ENCODE peak calls at places on chromosomes 6 and 20, in ten cellular contexts. Y is effector memory CD4-positive, alpha-beta T cell; R is tibial nerve; L is cardiac muscle cell; F is neural progenitor cell; W is CD8-positive, alpha-beta T cell; D is lower lobe of right lung; P is breast epithelium; S is fibroblast of lung; C is CD4-positive, alpha-beta T cell. I is an unnamed sample.

GRCh38 chr6:168088161-168089106 is 9.4 kb upstream of the FRMD1 start:
- DNase-seq in R (peak; percentile 15), C (no peak), P (no peak), F (peak; percentile 85), S (peak; percentile 33), W (no peak), Y (no peak), D (peak; percentile 20), L (peak; percentile 81), I (no peak)

GRCh38 chr20:46206025-46206424 is 87.9 kb downstream of the CD40 start:
- DNase-seq in L (no peak), S (peak; percentile 23), C (no peak), D (peak; percentile 72), W (no peak), R (peak; percentile 48), Y (no peak), F (no peak), P (no peak), I (peak; percentile 79)

GRCh38 chr6:16318538-16318937 is 80.2 kb downstream of the GMPR start:
- DNase-seq in C (no peak), P (no peak), S (peak; percentile 78), Y (no peak), R (no peak), W (no peak), L (no peak), D (no peak), F (no peak), I (peak; percentile 17)

GRCh38 chr20:381581-382290 is 1.2 kb downstream of the TRIB3 start:
- DNase-seq in P (peak; percentile 83), S (peak; percentile 91), R (peak; percentile 32), Y (peak; percentile 62), D (peak; percentile 87), W (peak; percentile 55), L (peak; percentile 51), C (peak; percentile 67), F (peak; percentile 62), I (peak; percentile 77)

GRCh38 chr20:57047281-57048026 is 219.0 kb downstream of the BMP7 start:
- DNase-seq in R (no peak), P (peak; percentile 67), Y (no peak), D (no peak), W (no peak), F (no peak), S (no peak), C (no peak), L (no peak), I (peak; percentile 57)

GRCh38 chr20:40230486-40230885 is 458.6 kb downstream of the MAFB start:
- DNase-seq in F (no peak), Y (no peak), R (no peak), L (no peak), P (no peak), C (no peak), S (no peak), W (no peak), D (no peak), I (no peak)

GRCh38 chr6:18147616-18148015 is 7.3 kb downstream of the TPMT start:
- DNase-seq in D (no peak), L (no peak), R (no peak), F (no peak), Y (no peak), C (no peak), S (no peak), P (no peak), W (no peak), I (no peak)

GRCh38 chr6:84641076-84641475 is 123.3 kb downstream of the TBX18 start:
- DNase-seq in Y (no peak), S (no peak), W (no peak), R (no peak), F (peak; percentile 25), C (no peak), P (no peak), L (no peak), D (no peak), I (no peak)

GRCh38 chr6:1477432-1478090 is 88.2 kb downstream of the FOXF2 start:
- DNase-seq in P (no peak), D (no peak), C (no peak), F (no peak), S (peak; percentile 83), W (no peak), L (no peak), Y (no peak), R (no peak), I (peak; percentile 29)

GRCh38 chr6:118685823-118686449 is 34.5 kb upstream of the CEP85L start:
- DNase-seq in S (no peak), L (no peak), R (no peak), F (peak; percentile 41), Y (no peak), C (no peak), D (no peak), W (no peak), P (no peak), I (no peak)

GRCh38 chr6:35275861-35276260 is 16.3 kb downstream of the ZNF76 start:
- DNase-seq in L (no peak), D (no peak), W (no peak), P (no peak), S (no peak), C (no peak), Y (no peak), F (no peak), R (no peak), I (no peak)

GRCh38 chr6:145830612-145831011 is 16.0 kb upstream of the FBXO30 start:
- DNase-seq in R (no peak), P (no peak), S (no peak), Y (no peak), F (no peak), C (no peak), L (no peak), W (no peak), D (no peak), I (no peak)

GRCh38 chr6:133051264-133051663 is 189.9 kb upstream of the EYA4 start:
- DNase-seq in W (no peak), C (no peak), R (no peak), P (no peak), F (no peak), Y (no peak), D (no peak), L (no peak), S (peak; percentile 48), I (no peak)

GRCh38 chr6:21386744-21387143 is 206.8 kb upstream of the SOX4 start:
- DNase-seq in Y (no peak), F (no peak), R (no peak), P (no peak), D (no peak), W (no peak), C (no peak), S (no peak), L (no peak), I (no peak)

GRCh38 chr20:61765871-61766654 is 299.6 kb downstream of the TAF4 start:
- DNase-seq in C (no peak), F (peak; percentile 23), D (no peak), Y (no peak), P (peak; percentile 25), L (no peak), W (no peak), R (no peak), S (no peak), I (peak; percentile 68)

GRCh38 chr20:55139173-55139765 is 663.9 kb downstream of the DOK5 start:
- DNase-seq in Y (no peak), F (no peak), P (no peak), C (no peak), L (no peak), R (no peak), W (no peak), D (no peak), S (no peak), I (no peak)

GRCh38 chr20:55135923-55136322 is 660.5 kb downstream of the DOK5 start:
- DNase-seq in P (no peak), D (no peak), W (no peak), L (no peak), Y (no peak), S (no peak), F (no peak), R (no peak), C (no peak), I (no peak)

GRCh38 chr20:55142932-55143331 is 667.5 kb downstream of the DOK5 start:
- DNase-seq in P (no peak), S (no peak), Y (no peak), C (no peak), R (no peak), D (no peak), F (no peak), L (no peak), W (no peak), I (no peak)

GRCh38 chr20:55143605-55144004 is 668.2 kb downstream of the DOK5 start:
- DNase-seq in R (no peak), F (no peak), D (no peak), L (no peak), P (no peak), W (no peak), S (no peak), C (no peak), Y (no peak), I (no peak)

DNA sequence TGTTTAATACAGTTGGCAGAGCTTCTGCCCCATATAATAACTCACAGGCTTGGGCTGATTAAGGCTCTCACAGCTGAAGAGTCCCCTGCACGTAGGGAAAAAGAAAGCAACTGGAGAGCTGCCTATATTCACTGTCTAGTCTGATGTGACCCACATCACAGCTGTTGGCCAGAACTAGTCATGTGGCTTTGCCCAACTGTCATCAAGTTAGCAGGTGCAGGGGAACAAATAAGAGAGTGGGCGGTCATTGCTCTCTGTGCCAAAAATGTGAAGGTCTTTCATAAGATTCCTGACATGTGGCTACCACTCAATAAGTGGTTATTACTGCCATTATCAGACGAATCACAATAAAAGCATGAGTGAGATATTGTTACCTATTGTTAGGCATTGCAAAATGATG is 665.2 kb downstream of the DOK5 start:
- DNase-seq in R (no peak), C (no peak), S (no peak), W (no peak), Y (no peak), P (no peak), L (no peak), F (no peak), D (no peak), I (no peak)
- H3K27ac ChIP-seq in R (no peak overlapping the region), C (no peak overlapping the region), S (no peak overlapping the region), W (no peak overlapping the region), Y (no peak overlapping the region), P (no peak overlapping the region), L (no peak overlapping the region), F (no peak overlapping the region), D (no peak overlapping the region), I (no peak overlapping the region)

GRCh38 chr20:58649288-58650180 is 1.5 kb upstream of the STX16 start:
- DNase-seq in F (peak; percentile 51), D (peak; percentile 61), W (no peak), S (no peak), C (peak; percentile 28), R (no peak), L (peak; percentile 42), P (no peak), Y (peak; percentile 14), I (no peak)
- H3K27ac ChIP-seq in F (no peak overlapping the region), D (peak overlapping the region; percentile 95), W (peak overlapping the region; percentile 92), S (no peak overlapping the region), C (peak overlapping the region; percentile 58), R (peak overlapping the region; percentile 85), L (no peak overlapping the region), P (peak overlapping the region; percentile 95), Y (peak overlapping the region; percentile 92), I (peak overlapping the region; percentile 87)

GRCh38 chr20:49395659-49396058 is 86.8 kb downstream of the KCNB1 start:
- DNase-seq in F (no peak), S (no peak), L (no peak), Y (no peak), C (no peak), P (no peak), W (no peak), D (no peak), R (no peak), I (no peak)
- H3K27ac ChIP-seq in F (no peak overlapping the region), S (no peak overlapping the region), L (no peak overlapping the region), Y (no peak overlapping the region), C (no peak overlapping the region), P (peak overlapping the region; percentile 20), W (no peak overlapping the region), D (no peak overlapping the region), R (peak overlapping the region; percentile 45), I (no peak overlapping the region)

GRCh38 chr20:47489448-47489872 is 12.2 kb upstream of the NCOA3 start:
- DNase-seq in P (no peak), W (peak; percentile 17), C (peak; percentile 24), L (no peak), Y (peak; percentile 59), R (no peak), F (no peak), D (peak; percentile 60), S (no peak), I (no peak)
- H3K27ac ChIP-seq in P (no peak overlapping the region), W (peak overlapping the region; percentile 28), C (peak overlapping the region; percentile 35), L (no peak overlapping the region), Y (no peak overlapping the region), R (no peak overlapping the region), F (no peak overlapping the region), D (peak overlapping the region; percentile 5), S (no peak overlapping the region), I (peak overlapping the region; percentile 5)